ENCODE peak calls at places on chromosomes 11 and 22, in eight cellular contexts. Z is HFF-Myc, U is thoracic aorta, E is heart right ventricle, I is epithelial cell of proximal tubule, K is psoas muscle, G is A673, P is A549. Y is an unnamed sample.

GRCh38 chr11:69156218-69156639 is 494 bp downstream of the SMIM38 start:
- DNase-seq in U (no peak), P (no peak), K (no peak), Z (no peak), I (no peak), G (no peak), E (no peak), Y (no peak)

GRCh38 chr11:78020248-78020647 is 2.8 kb downstream of the KCTD14 start:
- DNase-seq in E (no peak), Z (no peak), P (no peak), I (no peak), K (no peak), G (no peak), U (no peak), Y (no peak)

GRCh38 chr11:76456571-76456970 is 11.8 kb downstream of the EMSY start:
- DNase-seq in G (no peak), Z (no peak), E (no peak), K (no peak), I (no peak), U (no peak), P (no peak), Y (no peak)

GRCh38 chr11:65653229-65654225 is 9.2 kb downstream of the RELA start:
- DNase-seq in I (no peak), P (no peak), G (no peak), E (no peak), K (no peak), U (no peak), Z (no peak), Y (no peak)

GRCh38 chr11:77515063-77515462 is 41.2 kb upstream of the PAK1 start:
- DNase-seq in I (no peak), G (no peak), Z (no peak), E (no peak), K (no peak), U (no peak), P (no peak), Y (no peak)

GRCh38 chr11:102422817-102423725 is 29.5 kb downstream of the TMEM123 start:
- DNase-seq in K (no peak), U (no peak), Z (no peak), E (no peak), I (no peak), G (no peak), P (no peak), Y (no peak)

GRCh38 chr11:106228996-106229395 is 151.5 kb downstream of the AASDHPPT start:
- DNase-seq in P (no peak), G (no peak), I (no peak), U (no peak), E (no peak), K (no peak), Z (no peak), Y (peak; percentile 29)

GRCh38 chr11:74055938-74056337 is 47.1 kb upstream of the UCP3 start:
- DNase-seq in I (peak; percentile 51), P (peak; percentile 25), E (no peak), K (no peak), G (no peak), U (no peak), Z (peak; percentile 17), Y (peak; percentile 77)

GRCh38 chr11:96337541-96338530 is 5.2 kb downstream of the MAML2 start:
- DNase-seq in G (peak; percentile 45), E (no peak), I (no peak), Z (no peak), P (no peak), K (no peak), U (no peak), Y (peak; percentile 54)

GRCh38 chr11:30128269-30128932 is 102.4 kb upstream of the FSHB start:
- DNase-seq in I (no peak), K (no peak), U (no peak), P (peak; percentile 22), G (peak; percentile 78), E (peak; percentile 5), Z (no peak), Y (peak; percentile 82)

GRCh38 chr11:61699737-61700160 is 19.6 kb downstream of the DAGLA start:
- DNase-seq in I (no peak), E (peak; percentile 48), Z (no peak), G (no peak), P (no peak), K (peak; percentile 51), U (no peak), Y (no peak)

GRCh38 chr11:120273432-120273831 is 33.5 kb downstream of the POU2F3 start:
- DNase-seq in E (no peak), P (no peak), G (no peak), K (no peak), Z (no peak), I (peak; percentile 64), U (no peak), Y (peak; percentile 47)

GRCh38 chr11:75066061-75066460 is 30.6 kb downstream of the OR2AT4 start:
- DNase-seq in K (no peak), Z (no peak), U (no peak), G (no peak), I (no peak), E (no peak), P (no peak), Y (peak; percentile 63)

GRCh38 chr22:50316114-50317065 is 8.9 kb upstream of the PLXNB2 start:
- DNase-seq in P (no peak), Z (no peak), E (no peak), K (no peak), G (no peak), U (no peak), I (no peak), Y (no peak)

GRCh38 chr11:65442952-65443351 is 20.4 kb downstream of the NEAT1 start:
- DNase-seq in P (no peak), I (no peak), E (no peak), G (no peak), Z (no peak), U (no peak), K (no peak), Y (peak; percentile 50)

GRCh38 chr11:86473991-86474833 is 99.5 kb downstream of the CCDC81 start:
- DNase-seq in K (peak; percentile 28), U (no peak), G (no peak), I (no peak), E (peak; percentile 70), P (peak; percentile 14), Z (no peak), Y (peak; percentile 74)

GRCh38 chr11:133291672-133292265 is 240.5 kb downstream of the OPCML start:
- DNase-seq in I (no peak), K (no peak), G (no peak), P (no peak), U (no peak), Z (no peak), E (no peak), Y (no peak)

GRCh38 chr11:1399386-1400167 is 9.8 kb downstream of the BRSK2 start:
- DNase-seq in G (no peak), P (no peak), E (no peak), I (no peak), U (no peak), Z (no peak), K (peak; percentile 6), Y (no peak)

DNA sequence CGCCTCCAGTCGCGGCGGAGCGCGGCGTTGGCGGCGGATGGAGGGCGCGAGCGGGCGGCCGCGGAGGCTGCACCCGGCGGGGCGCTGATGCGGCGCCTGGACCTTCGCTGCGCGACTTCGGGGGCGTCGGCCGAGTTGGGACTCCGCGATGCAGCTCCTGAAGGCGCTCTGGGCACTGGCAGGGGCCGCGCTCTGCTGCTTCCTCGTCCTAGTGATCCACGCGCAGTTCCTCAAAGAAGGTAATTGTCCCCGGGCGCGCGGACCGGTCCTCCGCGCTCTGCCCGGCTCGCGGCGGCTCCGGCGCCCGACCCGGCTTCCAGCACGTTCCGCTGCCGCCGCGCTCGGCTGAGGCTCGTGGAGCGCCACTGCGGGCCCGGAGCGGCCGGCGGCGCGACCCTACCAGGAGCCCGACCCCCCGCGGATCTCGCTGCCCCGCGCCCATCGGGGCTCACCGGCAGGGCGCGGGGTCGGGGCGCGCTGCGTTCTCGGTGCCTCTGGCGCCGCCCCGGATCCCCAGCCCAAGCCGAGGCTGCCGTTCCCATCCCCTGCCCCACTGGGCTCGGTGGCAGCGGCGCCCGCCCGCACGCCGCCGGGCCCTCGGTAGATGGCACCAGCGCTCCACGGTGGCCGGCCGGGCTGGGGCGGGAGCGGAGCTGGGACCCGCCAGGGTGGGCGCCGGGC is 1251.2 kb downstream of the BRD1 start:
- DNase-seq in G (peak; percentile 66), P (peak; percentile 41), K (no peak), I (no peak), E (no peak), U (no peak), Z (no peak), Y (no peak)
- TF ChIP-seq CTCF in G (peak; percentile 44), P (peak; percentile 59), K (peak; percentile 24), I (no peak), E (peak; percentile 43), U (peak; percentile 51), Z (peak; percentile 12), Y (no peak)

DNA sequence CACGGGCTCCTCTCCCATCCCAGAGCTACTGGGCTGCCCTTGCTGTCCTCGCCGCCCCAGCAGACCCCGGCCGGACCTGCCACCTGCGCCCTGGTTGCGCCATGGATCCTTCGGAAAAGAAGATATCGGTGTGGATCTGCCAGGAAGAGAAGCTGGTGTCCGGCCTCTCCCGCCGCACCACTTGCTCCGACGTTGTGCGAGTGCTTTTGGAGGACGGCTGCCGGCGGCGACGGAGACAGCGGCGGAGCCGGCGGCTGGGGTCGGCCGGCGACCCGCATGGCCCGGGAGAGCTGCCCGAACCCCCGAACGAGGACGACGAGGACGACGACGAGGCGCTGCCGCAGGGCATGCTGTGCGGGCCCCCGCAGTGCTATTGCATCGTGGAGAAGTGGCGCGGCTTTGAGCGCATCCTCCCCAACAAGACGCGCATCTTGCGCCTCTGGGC is 382 bp downstream of the RASSF10 start:
- DNase-seq in K (no peak), G (no peak), I (no peak), P (no peak), Z (no peak), E (no peak), U (no peak), Y (no peak)
- H3K4me3 ChIP-seq in K (peak overlapping the region; percentile 65), G (no peak overlapping the region), I (peak overlapping the region; percentile 63), P (peak overlapping the region; percentile 66), Z (no peak overlapping the region), E (peak overlapping the region; percentile 45), U (peak overlapping the region; percentile 42), Y (no peak overlapping the region)

GRCh38 chr11:11407065-11407737 is 54.2 kb upstream of the CSNK2A3 start:
- DNase-seq in P (no peak), K (peak; percentile 30), G (no peak), Z (no peak), I (no peak), E (peak; percentile 71), U (no peak), Y (peak; percentile 43)
- TF ChIP-seq CTCF in P (no peak), K (no peak), G (no peak), Z (no peak), I (no peak), E (peak; percentile 57), U (peak; percentile 14), Y (no peak)

DNA sequence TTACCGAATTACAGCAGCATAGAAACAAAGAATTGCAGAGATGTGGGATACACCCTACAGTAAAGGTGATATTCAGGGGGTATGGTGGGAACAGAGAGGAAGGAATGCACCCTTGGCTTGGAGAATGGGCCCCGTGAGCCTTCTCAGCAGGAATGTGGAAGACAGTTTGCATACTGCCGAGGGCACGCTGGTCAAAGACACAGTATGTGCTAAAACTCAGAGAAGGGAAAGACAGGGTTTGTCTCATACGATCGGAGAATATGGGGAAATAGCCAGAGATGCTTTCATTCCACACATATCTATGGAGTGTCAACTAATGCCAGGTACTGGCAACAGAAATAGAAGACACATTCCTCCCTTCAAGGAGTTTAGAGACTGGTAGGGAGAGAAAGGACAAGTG is 36.9 kb downstream of the UBASH3B start:
- DNase-seq in Z (no peak), G (no peak), U (no peak), P (no peak), K (no peak), I (no peak), E (no peak), Y (no peak)
- H3K4me3 ChIP-seq in Z (no peak overlapping the region), G (no peak overlapping the region), U (no peak overlapping the region), P (no peak overlapping the region), K (no peak overlapping the region), I (no peak overlapping the region), E (no peak overlapping the region), Y (no peak overlapping the region)

GRCh38 chr22:46450931-46451660 is 86.3 kb downstream of the CELSR1 start:
- DNase-seq in P (no peak), G (no peak), E (no peak), U (no peak), Z (no peak), K (no peak), I (no peak), Y (no peak)
- TF ChIP-seq CTCF in P (no peak), G (no peak), E (no peak), U (no peak), Z (no peak), K (no peak), I (no peak), Y (no peak)

Y was measured in fibroblast of mammary gland.